ENCODE peak calls at places on chromosomes 3 and 15, in nine cellular contexts. V, F, Z, N, T, X, Q, B and D are unnamed samples. For H3K27me3, the result is how much of the 10 kb centered on the place peaks cover.

GRCh38 chr15:73802336-73803105 is 49.4 kb upstream of the INSYN1 start:
- DNase-seq in V (no peak), F (no peak), Z (no peak), N (peak), T (no peak), X (no peak), Q (peak), B (peak), D (no peak)

GRCh38 chr3:138468886-138469285 is 34.5 kb downstream of the ESYT3 start:
- DNase-seq in V (no peak), F (no peak), Z (no peak), N (no peak), T (no peak), X (no peak), Q (no peak), B (no peak), D (no peak)

GRCh38 chr15:25863067-25863967 is at the start of gene ATP10A:
- DNase-seq in V (no peak), F (no peak), Z (peak), N (peak), T (no peak), X (peak), Q (peak), B (no peak), D (no peak)

GRCh38 chr3:195558602-195559001 is 15.5 kb upstream of the PPP1R2 start:
- DNase-seq in V (no peak), F (no peak), Z (peak), N (no peak), T (peak), X (peak), Q (no peak), B (no peak), D (no peak)

GRCh38 chr3:189863031-189863430 is 231.8 kb downstream of the TP63 start:
- DNase-seq in V (peak), F (no peak), Z (no peak), N (no peak), T (no peak), X (no peak), Q (peak), B (no peak), D (no peak)

GRCh38 chr3:29409409-29409808 is 128.5 kb downstream of the RBMS3 start:
- DNase-seq in V (no peak), F (no peak), Z (no peak), N (no peak), T (no peak), X (no peak), Q (no peak), B (no peak), D (no peak)

GRCh38 chr3:127589600-127590281 is 792 bp downstream of the TPRA1 start:
- DNase-seq in V (peak), F (no peak), Z (no peak), N (peak), T (peak), X (peak), Q (peak), B (no peak), D (no peak)

GRCh38 chr3:193830791-193831191 is 237.8 kb downstream of the OPA1 start:
- DNase-seq in V (no peak), F (no peak), Z (no peak), N (no peak), T (no peak), X (no peak), Q (no peak), B (no peak), D (peak)

GRCh38 chr3:64260391-64260790 is 35.1 kb upstream of the PRICKLE2 start:
- DNase-seq in V (no peak), F (no peak), Z (no peak), N (no peak), T (no peak), X (no peak), Q (no peak), B (no peak), D (no peak)

GRCh38 chr3:111392911-111393351 is 149.1 kb upstream of the CD96 start:
- DNase-seq in V (no peak), F (peak), Z (peak), N (no peak), T (peak), X (no peak), Q (no peak), B (no peak), D (no peak)

GRCh38 chr3:43765417-43766030 is 74.8 kb downstream of the ABHD5 start:
- DNase-seq in V (no peak), F (no peak), Z (no peak), N (no peak), T (no peak), X (peak), Q (no peak), B (no peak), D (no peak)

GRCh38 chr3:139466369-139466768 is 9.9 kb downstream of the RBP2 start:
- DNase-seq in V (no peak), F (no peak), Z (no peak), N (no peak), T (peak), X (no peak), Q (no peak), B (no peak), D (no peak)

GRCh38 chr15:31740203-31740602 is 290.1 kb upstream of the CHRNA7 start:
- DNase-seq in V (no peak), F (no peak), Z (peak), N (no peak), T (no peak), X (no peak), Q (no peak), B (no peak), D (no peak)

GRCh38 chr15:68258684-68259083 is 18.9 kb upstream of the FEM1B start:
- DNase-seq in V (no peak), F (no peak), Z (no peak), N (peak), T (no peak), X (no peak), Q (no peak), B (no peak), D (no peak)

GRCh38 chr3:190382082-190382481 is 5.9 kb upstream of the CLDN16 start:
- DNase-seq in V (no peak), F (no peak), Z (no peak), N (no peak), T (no peak), X (no peak), Q (no peak), B (no peak), D (no peak)

GRCh38 chr3:182500294-182500693 is 293.0 kb upstream of the ATP11B start:
- DNase-seq in V (no peak), F (no peak), Z (peak), N (no peak), T (no peak), X (no peak), Q (no peak), B (no peak), D (no peak)

DNA sequence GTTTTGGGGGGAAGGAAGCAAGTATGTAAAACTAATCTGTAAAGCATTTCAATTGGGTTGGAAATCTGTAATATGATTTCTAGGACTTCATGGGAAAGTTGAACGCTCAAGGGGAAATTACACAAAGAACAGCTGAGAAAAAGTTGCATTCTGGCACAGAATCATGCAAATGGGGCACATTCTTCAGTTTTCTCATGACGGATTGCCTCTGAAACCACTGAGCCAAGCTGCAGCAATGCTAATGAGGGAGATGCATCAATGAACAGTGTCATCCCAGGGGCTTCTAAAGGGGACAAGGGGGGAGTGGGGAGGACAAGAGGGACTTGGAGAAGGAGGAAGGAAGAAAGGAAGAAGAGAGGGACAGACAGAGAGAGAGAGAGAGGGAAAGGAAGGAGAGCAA is 291.4 kb upstream of the ATP11B start:
- DNase-seq in V (no peak), F (no peak), Z (peak), N (no peak), T (no peak), X (no peak), Q (no peak), B (no peak), D (no peak)
- H3K27me3 ChIP-seq in V (under half), F (under half), Z (under half), N (under half), T (under half), X (under half), Q (under half), B (under half), D (under half)

GRCh38 chr3:42473083-42473932 is 29.1 kb upstream of the VIPR1 start:
- DNase-seq in V (no peak), F (no peak), Z (no peak), N (no peak), T (peak), X (peak), Q (no peak), B (no peak), D (no peak)
- H3K27ac ChIP-seq in V (no peak), F (no peak), Z (no peak), N (no peak), T (peak), X (no peak), Q (no peak), B (no peak), D (no peak)

GRCh38 chr3:173399001-173399400 is 1.5 kb downstream of the NLGN1 start:
- DNase-seq in V (no peak), F (no peak), Z (no peak), N (no peak), T (no peak), X (no peak), Q (no peak), B (no peak), D (no peak)
- H3K27me3 ChIP-seq in V (under half), F (under half), Z (under half), N (under half), T (under half), X (under half), Q (under half), B (under half), D (half or more)

GRCh38 chr3:119350114-119350513 is 55.9 kb downstream of the ARHGAP31 start:
- DNase-seq in V (peak), F (no peak), Z (peak), N (no peak), T (no peak), X (no peak), Q (peak), B (no peak), D (no peak)

GRCh38 chr3:119349353-119349752 is 55.2 kb downstream of the ARHGAP31 start:
- DNase-seq in V (no peak), F (no peak), Z (peak), N (no peak), T (no peak), X (no peak), Q (no peak), B (no peak), D (no peak)

GRCh38 chr3:119356646-119357045 is 62.5 kb downstream of the ARHGAP31 start:
- DNase-seq in V (no peak), F (no peak), Z (no peak), N (no peak), T (no peak), X (no peak), Q (no peak), B (no peak), D (no peak)

GRCh38 chr3:119352235-119352634 is 58.1 kb downstream of the ARHGAP31 start:
- DNase-seq in V (no peak), F (no peak), Z (no peak), N (no peak), T (no peak), X (no peak), Q (no peak), B (no peak), D (no peak)

DNA sequence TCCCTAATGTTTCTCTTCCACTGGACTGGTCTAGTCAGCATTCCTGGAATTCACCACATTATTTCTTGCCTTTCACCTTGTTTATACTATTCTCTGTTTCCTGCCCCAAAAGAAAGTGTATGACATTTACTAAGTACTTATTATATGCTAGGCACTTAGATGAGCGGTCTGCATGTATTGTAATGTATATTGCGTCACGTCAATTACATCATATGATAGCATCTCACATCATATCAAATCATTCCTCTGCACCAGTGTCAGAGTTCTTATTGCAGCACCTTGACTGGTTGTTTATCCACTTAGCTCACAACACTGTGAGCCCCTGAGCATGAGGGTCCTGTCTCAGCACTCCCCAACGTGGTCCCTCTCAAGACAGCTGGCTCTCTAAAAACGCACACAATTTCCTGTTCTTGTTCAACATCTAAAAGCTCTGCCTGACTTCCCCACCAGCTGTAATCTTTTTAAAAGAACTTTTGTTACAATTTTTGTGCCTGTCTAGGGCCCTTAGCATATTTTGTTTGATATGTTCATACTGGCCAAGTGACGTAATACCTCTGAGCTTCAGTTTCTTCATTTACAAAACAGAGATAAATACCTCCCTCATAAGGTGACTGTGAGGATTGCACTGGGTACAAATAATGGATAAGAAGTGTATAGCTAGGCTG is 58.8 kb downstream of the ARHGAP31 start:
- DNase-seq in V (no peak), F (no peak), Z (peak), N (no peak), T (no peak), X (no peak), Q (no peak), B (no peak), D (no peak)
- H3K27ac ChIP-seq in V (no peak), F (no peak), Z (peak), N (no peak), T (peak), X (peak), Q (peak), B (no peak), D (no peak)

DNA sequence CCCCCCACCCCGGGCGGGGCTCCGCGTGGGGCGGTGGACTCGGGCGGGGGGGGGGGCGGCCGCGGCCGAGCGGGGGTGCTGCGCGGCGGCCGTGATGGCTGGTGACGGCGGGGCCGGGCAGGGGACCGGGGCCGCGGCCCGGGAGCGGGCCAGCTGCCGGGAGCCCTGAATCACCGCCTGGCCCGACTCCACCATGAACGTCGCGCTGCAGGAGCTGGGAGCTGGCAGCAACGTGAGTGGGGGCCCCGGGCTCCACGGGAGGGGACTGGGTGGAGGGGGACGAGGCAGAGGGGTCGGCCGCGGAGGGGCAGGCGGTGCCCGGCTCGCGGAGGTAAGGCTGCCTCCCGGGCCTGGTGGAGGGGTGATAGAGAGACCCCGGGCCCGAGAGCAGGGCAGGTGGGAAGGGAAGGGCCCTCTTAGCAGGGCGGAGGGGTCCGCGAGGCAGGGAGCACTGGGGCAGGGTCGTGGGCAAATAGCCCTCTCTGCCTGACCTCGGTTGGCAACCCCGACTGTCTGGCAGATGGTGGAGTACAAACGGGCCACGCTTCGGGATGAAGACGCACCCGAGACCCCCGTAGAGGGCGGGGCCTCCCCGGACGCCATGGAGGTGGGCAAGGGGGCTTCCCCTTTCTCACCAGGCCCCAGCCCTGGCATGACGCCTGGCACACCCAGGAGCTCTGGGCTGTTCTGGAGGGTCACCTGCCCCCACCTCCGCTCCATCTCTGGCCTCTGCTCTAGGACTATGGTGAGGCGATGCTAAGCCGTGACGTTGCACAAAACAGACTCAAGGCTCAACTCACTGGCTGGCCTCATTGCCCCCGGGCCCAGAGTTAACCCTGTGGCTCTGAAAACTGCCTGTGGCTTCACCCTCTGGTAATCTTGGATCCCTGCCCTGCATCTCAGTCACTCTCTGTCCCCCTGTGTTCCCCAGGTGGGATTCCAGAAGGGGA is at the start of gene ECE2:
- DNase-seq in V (no peak), F (no peak), Z (no peak), N (no peak), T (no peak), X (no peak), Q (no peak), B (no peak), D (no peak)
- H3K27me3 ChIP-seq in V (under half), F (under half), Z (half or more), N (under half), T (under half), X (half or more), Q (under half), B (under half), D (under half)

GRCh38 chr3:113736548-113737089 is 9.4 kb downstream of the NAA50 start:
- DNase-seq in V (no peak), F (no peak), Z (peak), N (no peak), T (peak), X (peak), Q (no peak), B (no peak), D (no peak)
- H3K27ac ChIP-seq in V (peak), F (no peak), Z (peak), N (no peak), T (no peak), X (peak), Q (peak), B (no peak), D (no peak)

GRCh38 chr15:88256261-88257230 is at the start of gene NTRK3:
- DNase-seq in V (no peak), F (no peak), Z (peak), N (peak), T (no peak), X (peak), Q (no peak), B (no peak), D (no peak)

GRCh38 chr15:88258021-88258641 is 1.6 kb upstream of the NTRK3 start:
- DNase-seq in V (no peak), F (no peak), Z (peak), N (peak), T (no peak), X (peak), Q (no peak), B (peak), D (no peak)

GRCh38 chr15:88255496-88256171 is 905 bp downstream of the NTRK3 start:
- DNase-seq in V (peak), F (no peak), Z (peak), N (peak), T (no peak), X (peak), Q (peak), B (no peak), D (no peak)

GRCh38 chr15:88255109-88255495 is 1.4 kb downstream of the NTRK3 start:
- DNase-seq in V (no peak), F (no peak), Z (peak), N (no peak), T (no peak), X (no peak), Q (no peak), B (no peak), D (no peak)

GRCh38 chr15:88257311-88257901 is 867 bp upstream of the NTRK3 start:
- DNase-seq in V (no peak), F (no peak), Z (peak), N (no peak), T (no peak), X (peak), Q (no peak), B (no peak), D (no peak)
- H3K27me3 ChIP-seq in V (under half), F (under half), Z (under half), N (under half), T (under half), X (half or more), Q (half or more), B (under half), D (half or more)

GRCh38 chr3:179732661-179733348 is 80.0 kb downstream of the USP13 start:
- DNase-seq in V (peak), F (peak), Z (no peak), N (no peak), T (no peak), X (no peak), Q (peak), B (no peak), D (no peak)

GRCh38 chr3:179729086-179729485 is 76.2 kb downstream of the USP13 start:
- DNase-seq in V (no peak), F (no peak), Z (no peak), N (no peak), T (no peak), X (no peak), Q (no peak), B (no peak), D (no peak)

GRCh38 chr3:179730508-179730907 is 77.7 kb downstream of the USP13 start:
- DNase-seq in V (no peak), F (no peak), Z (no peak), N (no peak), T (no peak), X (no peak), Q (no peak), B (no peak), D (no peak)

GRCh38 chr3:179731544-179731943 is 78.7 kb downstream of the USP13 start:
- DNase-seq in V (no peak), F (no peak), Z (no peak), N (no peak), T (no peak), X (no peak), Q (no peak), B (no peak), D (no peak)

DNA sequence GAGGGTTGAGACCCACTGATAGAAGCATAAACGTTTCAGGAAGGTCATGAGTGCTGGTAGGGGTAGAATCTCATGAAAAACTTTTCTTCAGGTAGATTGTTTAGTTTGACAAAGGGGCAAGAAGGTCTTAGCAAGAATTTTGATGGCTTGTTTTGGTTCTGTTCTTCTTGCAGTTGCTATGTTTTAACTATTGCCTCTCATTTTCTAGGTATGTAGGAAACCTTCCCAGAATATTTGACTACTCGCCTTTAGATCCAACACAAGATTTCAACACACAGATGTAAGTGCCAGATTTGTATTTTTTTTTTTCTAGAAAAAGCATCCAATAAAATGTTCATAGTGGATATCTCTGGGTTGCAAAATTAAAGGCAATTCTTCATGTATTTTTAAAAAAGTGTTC is 77.1 kb downstream of the USP13 start:
- DNase-seq in V (no peak), F (no peak), Z (no peak), N (no peak), T (no peak), X (no peak), Q (no peak), B (no peak), D (no peak)
- H3K27ac ChIP-seq in V (no peak), F (no peak), Z (no peak), N (no peak), T (no peak), X (no peak), Q (no peak), B (no peak), D (no peak)